ENCODE peak calls at places on chromosome 1, in six cellular contexts. One of them, this sample, is unnamed.
A peak's percentile ranks its signal among the peaks of the same experiment; 100 is the strongest.

GRCh38 chr1:211874521-211875347 is 44.2 kb upstream of the LPGAT1 start:
- DNase-seq in CD8-positive, alpha-beta T cell: no peak
- DNase-seq in heart right ventricle: no peak
- DNase-seq in neural progenitor cell: no peak
- DNase-seq in thoracic aorta: no peak
- DNase-seq in colonic mucosa: no peak
- DNase-seq in this sample: no peak

GRCh38 chr1:17012775-17013501 is 1.2 kb upstream of the ATP13A2 start:
- DNase-seq in CD8-positive, alpha-beta T cell: no peak
- DNase-seq in heart right ventricle: no peak
- DNase-seq in neural progenitor cell: peak; percentile 53
- DNase-seq in thoracic aorta: no peak
- DNase-seq in colonic mucosa: no peak
- DNase-seq in this sample: no peak

GRCh38 chr1:201546093-201546492 is 7.2 kb downstream of the NAV1 start:
- DNase-seq in CD8-positive, alpha-beta T cell: no peak
- DNase-seq in heart right ventricle: no peak
- DNase-seq in neural progenitor cell: peak; percentile 50
- DNase-seq in thoracic aorta: no peak
- DNase-seq in colonic mucosa: no peak
- DNase-seq in this sample: no peak

GRCh38 chr1:226784081-226785049 is 45.3 kb upstream of the ITPKB start:
- DNase-seq in CD8-positive, alpha-beta T cell: no peak
- DNase-seq in heart right ventricle: no peak
- DNase-seq in neural progenitor cell: peak; percentile 44
- DNase-seq in thoracic aorta: no peak
- DNase-seq in colonic mucosa: no peak
- DNase-seq in this sample: peak; percentile 75

GRCh38 chr1:164637461-164638375 is 78.7 kb downstream of the PBX1 start:
- DNase-seq in CD8-positive, alpha-beta T cell: no peak
- DNase-seq in heart right ventricle: peak; percentile 68
- DNase-seq in neural progenitor cell: no peak
- DNase-seq in thoracic aorta: peak; percentile 33
- DNase-seq in colonic mucosa: no peak
- DNase-seq in this sample: peak; percentile 57

GRCh38 chr1:47481936-47482335 is 44.1 kb downstream of the FOXD2 start:
- DNase-seq in CD8-positive, alpha-beta T cell: no peak
- DNase-seq in heart right ventricle: no peak
- DNase-seq in neural progenitor cell: no peak
- DNase-seq in thoracic aorta: no peak
- DNase-seq in colonic mucosa: no peak
- DNase-seq in this sample: no peak

GRCh38 chr1:22619252-22619651 is 17.2 kb upstream of the C1QA start:
- DNase-seq in CD8-positive, alpha-beta T cell: no peak
- DNase-seq in heart right ventricle: no peak
- DNase-seq in neural progenitor cell: no peak
- DNase-seq in thoracic aorta: no peak
- DNase-seq in colonic mucosa: no peak
- DNase-seq in this sample: no peak

GRCh38 chr1:9787702-9788101 is 36.1 kb downstream of the CLSTN1 start:
- DNase-seq in CD8-positive, alpha-beta T cell: peak; percentile 24
- DNase-seq in heart right ventricle: no peak
- DNase-seq in neural progenitor cell: no peak
- DNase-seq in thoracic aorta: no peak
- DNase-seq in colonic mucosa: no peak
- DNase-seq in this sample: no peak

GRCh38 chr1:180912801-180913616 is at the start of gene KIAA1614:
- DNase-seq in CD8-positive, alpha-beta T cell: no peak
- DNase-seq in heart right ventricle: peak; percentile 30
- DNase-seq in neural progenitor cell: peak; percentile 68
- DNase-seq in thoracic aorta: no peak
- DNase-seq in colonic mucosa: no peak
- DNase-seq in this sample: peak; percentile 31

DNA sequence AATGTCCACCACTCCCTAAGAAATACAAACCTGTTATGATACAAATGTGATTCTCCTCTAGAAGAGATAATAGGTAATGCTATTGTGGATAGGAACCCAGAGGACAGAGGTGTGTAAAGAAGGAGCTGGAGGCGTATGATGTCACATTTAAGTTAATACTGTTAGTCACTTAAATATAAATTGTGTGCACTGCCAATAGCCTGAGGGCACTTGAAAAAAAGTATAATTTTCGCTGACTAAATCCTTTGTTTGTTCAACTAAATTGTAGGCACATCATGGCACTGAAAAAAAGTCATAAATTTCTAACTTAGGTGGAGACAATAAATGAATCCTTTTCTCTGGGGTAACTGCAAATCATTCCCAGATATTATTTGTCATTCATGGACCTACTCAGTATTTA is 4.4 kb downstream of the RCSD1 start:
- DNase-seq in CD8-positive, alpha-beta T cell: no peak
- DNase-seq in heart right ventricle: no peak
- DNase-seq in neural progenitor cell: no peak
- DNase-seq in thoracic aorta: no peak
- DNase-seq in colonic mucosa: no peak
- DNase-seq in this sample: no peak
- H3K4me3 ChIP-seq in CD8-positive, alpha-beta T cell: no peak overlapping the region
- H3K4me3 ChIP-seq in heart right ventricle: no peak overlapping the region
- H3K4me3 ChIP-seq in neural progenitor cell: no peak overlapping the region
- H3K4me3 ChIP-seq in thoracic aorta: no peak overlapping the region
- H3K4me3 ChIP-seq in colonic mucosa: no peak overlapping the region
- H3K4me3 ChIP-seq in this sample: no peak overlapping the region

GRCh38 chr1:15000030-15000429 is 153.5 kb upstream of the TMEM51 start:
- DNase-seq in CD8-positive, alpha-beta T cell: no peak
- DNase-seq in heart right ventricle: no peak
- DNase-seq in neural progenitor cell: no peak
- DNase-seq in thoracic aorta: no peak
- DNase-seq in colonic mucosa: no peak
- DNase-seq in this sample: no peak
- TF ChIP-seq CTCF in CD8-positive, alpha-beta T cell: no peak
- TF ChIP-seq CTCF in heart right ventricle: no peak
- TF ChIP-seq CTCF in neural progenitor cell: no peak
- TF ChIP-seq CTCF in thoracic aorta: no peak
- TF ChIP-seq CTCF in colonic mucosa: no peak
- TF ChIP-seq CTCF in this sample: no peak

DNA sequence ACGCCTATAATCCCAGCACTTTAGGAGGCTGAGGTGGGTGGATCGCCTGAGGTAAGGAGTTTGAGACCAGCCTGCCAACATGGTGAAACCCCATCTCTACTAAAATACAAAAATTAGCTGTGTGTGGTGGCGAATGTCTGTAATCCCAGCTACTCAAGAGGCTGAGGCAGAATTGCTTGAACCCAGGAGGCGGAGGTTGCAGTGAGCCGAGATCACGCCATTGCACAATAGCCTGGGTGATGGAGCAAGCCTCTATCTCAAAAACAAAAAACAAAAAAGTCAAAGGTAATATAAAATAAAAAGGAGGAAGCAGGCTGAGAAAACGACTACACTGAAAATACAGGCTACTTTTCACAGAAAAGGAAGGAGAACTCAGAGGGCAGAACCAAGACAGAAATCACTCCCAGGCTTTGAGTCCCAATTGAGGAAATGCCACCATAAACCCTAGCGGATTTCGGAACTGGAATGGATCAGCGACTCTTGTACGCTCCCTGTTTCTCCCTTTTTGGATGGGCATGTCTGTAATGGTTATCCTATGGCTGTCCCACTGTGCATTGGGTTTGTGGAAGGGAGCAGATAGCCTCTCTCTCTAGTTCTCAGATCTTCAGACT is 5.9 kb upstream of the A3GALT2 start:
- DNase-seq in CD8-positive, alpha-beta T cell: no peak
- DNase-seq in heart right ventricle: no peak
- DNase-seq in neural progenitor cell: no peak
- DNase-seq in thoracic aorta: no peak
- DNase-seq in colonic mucosa: no peak
- DNase-seq in this sample: peak; percentile 42
- H3K4me1 ChIP-seq in CD8-positive, alpha-beta T cell: no peaks in the 10 kb centered on the region
- H3K4me1 ChIP-seq in heart right ventricle: peaks cover 37% of the 10 kb centered on the region
- H3K4me1 ChIP-seq in neural progenitor cell: no peaks in the 10 kb centered on the region
- H3K4me1 ChIP-seq in thoracic aorta: peaks cover 23% of the 10 kb centered on the region
- H3K4me1 ChIP-seq in colonic mucosa: no peaks in the 10 kb centered on the region
- H3K4me1 ChIP-seq in this sample: peaks cover 10% of the 10 kb centered on the region

GRCh38 chr1:119673171-119673940 is 25.3 kb upstream of the ZNF697 start:
- DNase-seq in CD8-positive, alpha-beta T cell: no peak
- DNase-seq in heart right ventricle: no peak
- DNase-seq in neural progenitor cell: no peak
- DNase-seq in thoracic aorta: no peak
- DNase-seq in colonic mucosa: no peak
- DNase-seq in this sample: no peak
- H3K4me3 ChIP-seq in CD8-positive, alpha-beta T cell: no peak overlapping the region
- H3K4me3 ChIP-seq in heart right ventricle: no peak overlapping the region
- H3K4me3 ChIP-seq in neural progenitor cell: no peak overlapping the region
- H3K4me3 ChIP-seq in thoracic aorta: no peak overlapping the region
- H3K4me3 ChIP-seq in colonic mucosa: no peak overlapping the region
- H3K4me3 ChIP-seq in this sample: no peak overlapping the region

DNA sequence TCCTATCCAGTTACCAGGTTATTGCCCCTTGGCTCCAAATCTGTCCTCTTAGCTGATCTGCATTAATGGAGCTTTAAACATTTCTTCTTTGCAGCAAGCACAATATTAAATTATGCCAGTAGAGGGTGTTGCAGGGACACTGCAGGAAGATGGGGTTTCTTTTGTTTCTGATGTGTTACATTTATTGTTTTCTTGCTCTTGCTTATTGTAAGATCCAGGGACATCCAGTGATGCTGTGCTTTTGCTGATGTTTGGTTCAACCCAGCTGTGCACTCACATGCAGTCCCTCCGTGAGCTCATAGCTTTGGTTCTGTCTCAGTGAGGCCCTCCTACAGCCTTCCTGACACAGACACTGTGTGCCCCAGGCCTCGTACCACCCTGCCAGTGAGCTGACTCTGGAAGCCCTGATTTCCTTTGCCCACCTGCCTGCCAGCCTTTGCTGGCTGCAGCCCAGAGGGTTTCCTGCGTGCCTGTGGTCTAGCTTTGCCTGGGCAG is 103.5 kb downstream of the RABGAP1L start:
- DNase-seq in CD8-positive, alpha-beta T cell: no peak
- DNase-seq in heart right ventricle: no peak
- DNase-seq in neural progenitor cell: peak; percentile 56
- DNase-seq in thoracic aorta: no peak
- DNase-seq in colonic mucosa: no peak
- DNase-seq in this sample: no peak
- TF ChIP-seq CTCF in CD8-positive, alpha-beta T cell: peak; percentile 55
- TF ChIP-seq CTCF in heart right ventricle: peak; percentile 73
- TF ChIP-seq CTCF in neural progenitor cell: peak; percentile 71
- TF ChIP-seq CTCF in thoracic aorta: peak; percentile 50
- TF ChIP-seq CTCF in colonic mucosa: peak; percentile 75
- TF ChIP-seq CTCF in this sample: peak; percentile 43

DNA sequence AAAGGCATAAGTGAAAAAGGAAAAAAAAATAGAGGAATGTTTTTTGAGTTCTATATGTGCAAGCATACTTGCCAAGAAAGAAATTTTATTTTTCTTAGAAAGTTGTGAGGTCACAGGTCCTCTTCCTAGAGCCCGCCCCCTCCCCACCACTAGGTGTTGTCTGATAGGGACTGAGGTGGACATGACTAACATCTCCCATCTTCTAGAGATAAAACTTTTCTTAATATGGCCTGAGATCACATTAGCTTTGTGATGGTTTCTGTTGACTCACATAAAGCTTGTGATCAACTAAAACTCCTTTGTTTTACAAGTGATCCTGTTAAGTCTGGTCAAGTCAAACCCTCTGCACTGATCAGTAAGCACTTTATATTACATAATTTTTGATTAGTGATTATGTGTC is 33.4 kb upstream of the CITED4 start:
- DNase-seq in CD8-positive, alpha-beta T cell: no peak
- DNase-seq in heart right ventricle: no peak
- DNase-seq in neural progenitor cell: no peak
- DNase-seq in thoracic aorta: no peak
- DNase-seq in colonic mucosa: no peak
- DNase-seq in this sample: no peak
- H3K4me1 ChIP-seq in CD8-positive, alpha-beta T cell: no peaks in the 10 kb centered on the region
- H3K4me1 ChIP-seq in heart right ventricle: no peaks in the 10 kb centered on the region
- H3K4me1 ChIP-seq in neural progenitor cell: no peaks in the 10 kb centered on the region
- H3K4me1 ChIP-seq in thoracic aorta: peaks cover 19% of the 10 kb centered on the region
- H3K4me1 ChIP-seq in colonic mucosa: no peaks in the 10 kb centered on the region
- H3K4me1 ChIP-seq in this sample: no peaks in the 10 kb centered on the region

GRCh38 chr1:20362856-20363255 is 72.2 kb downstream of the VWA5B1 start:
- DNase-seq in CD8-positive, alpha-beta T cell: no peak
- DNase-seq in heart right ventricle: no peak
- DNase-seq in neural progenitor cell: no peak
- DNase-seq in thoracic aorta: no peak
- DNase-seq in colonic mucosa: no peak
- DNase-seq in this sample: no peak

GRCh38 chr1:20366766-20367602 is 76.3 kb downstream of the VWA5B1 start:
- DNase-seq in CD8-positive, alpha-beta T cell: no peak
- DNase-seq in heart right ventricle: peak; percentile 40
- DNase-seq in neural progenitor cell: peak; percentile 84
- DNase-seq in thoracic aorta: no peak
- DNase-seq in colonic mucosa: peak; percentile 53
- DNase-seq in this sample: no peak

GRCh38 chr1:20367626-20368025 is 77.0 kb downstream of the VWA5B1 start:
- DNase-seq in CD8-positive, alpha-beta T cell: no peak
- DNase-seq in heart right ventricle: no peak
- DNase-seq in neural progenitor cell: no peak
- DNase-seq in thoracic aorta: no peak
- DNase-seq in colonic mucosa: no peak
- DNase-seq in this sample: no peak

GRCh38 chr1:20366076-20366765 is 75.5 kb downstream of the VWA5B1 start:
- DNase-seq in CD8-positive, alpha-beta T cell: no peak
- DNase-seq in heart right ventricle: peak; percentile 58
- DNase-seq in neural progenitor cell: peak; percentile 62
- DNase-seq in thoracic aorta: no peak
- DNase-seq in colonic mucosa: peak; percentile 51
- DNase-seq in this sample: no peak

DNA sequence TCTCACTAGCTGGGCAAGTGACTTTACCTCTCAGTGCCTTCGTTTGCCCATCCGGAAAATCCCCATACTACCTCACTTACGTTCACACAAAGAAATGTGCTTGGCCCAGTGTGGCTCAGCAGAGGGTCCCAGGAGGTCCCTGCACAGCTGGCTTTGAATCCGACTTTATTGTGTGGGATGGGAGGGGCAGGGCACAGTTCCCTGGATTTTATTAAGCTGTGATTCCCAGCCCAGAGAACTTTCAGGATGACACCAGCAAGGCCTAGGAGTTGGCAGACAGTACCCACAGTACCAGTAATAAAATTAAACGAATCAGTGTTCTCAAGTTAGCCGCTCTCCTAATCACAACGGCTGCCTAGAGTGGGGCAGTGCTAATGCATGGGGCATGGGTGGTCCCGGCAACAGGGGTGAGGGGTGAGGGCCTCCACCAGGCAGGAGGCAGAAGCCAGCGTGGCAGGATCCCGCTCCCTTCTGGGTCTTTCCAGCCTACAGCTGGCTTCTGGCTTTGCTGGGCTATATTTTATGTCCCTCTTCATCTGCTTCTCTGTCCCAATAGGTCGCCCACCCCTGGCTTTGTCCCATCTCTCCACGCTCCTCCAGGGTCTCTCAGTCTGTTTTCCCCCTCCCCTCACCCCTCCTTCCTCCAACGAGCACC is 74.9 kb downstream of the VWA5B1 start:
- DNase-seq in CD8-positive, alpha-beta T cell: no peak
- DNase-seq in heart right ventricle: no peak
- DNase-seq in neural progenitor cell: no peak
- DNase-seq in thoracic aorta: no peak
- DNase-seq in colonic mucosa: no peak
- DNase-seq in this sample: no peak
- H3K4me3 ChIP-seq in CD8-positive, alpha-beta T cell: no peak overlapping the region
- H3K4me3 ChIP-seq in heart right ventricle: no peak overlapping the region
- H3K4me3 ChIP-seq in neural progenitor cell: peak overlapping the region; percentile 48
- H3K4me3 ChIP-seq in thoracic aorta: no peak overlapping the region
- H3K4me3 ChIP-seq in colonic mucosa: no peak overlapping the region
- H3K4me3 ChIP-seq in this sample: no peak overlapping the region